ENCODE peak calls at places on chromosomes 4 and X, in six cellular contexts. I, G, C, V, B and J are unnamed samples. For H3K36me3, the result is how much of the 10 kb centered on the place peaks cover.

GRCh38 chrX:19085975-19086772 is 36.1 kb downstream of the ADGRG2 start:
- DNase-seq in B (no peak), C (no peak), G (no peak), I (no peak), V (peak), J (no peak)

GRCh38 chr4:52979020-52979419 is 116.9 kb downstream of the RASL11B start:
- DNase-seq in I (no peak), C (peak), B (no peak), V (no peak), G (no peak), J (no peak)

GRCh38 chr4:109079731-109080130 is 222.7 kb downstream of the COL25A1 start:
- DNase-seq in I (no peak), V (peak), G (no peak), C (no peak), B (no peak), J (no peak)

GRCh38 chr4:84964995-84965557 is 1.4 kb downstream of the WDFY3 start:
- DNase-seq in G (no peak), B (no peak), V (no peak), C (peak), I (no peak), J (no peak)

GRCh38 chrX:118655561-118656246 is 71.7 kb upstream of the IL13RA1 start:
- DNase-seq in G (no peak), V (peak), C (peak), B (no peak), I (no peak), J (no peak)

GRCh38 chrX:123060986-123061385 is 123.1 kb upstream of the GRIA3 start:
- DNase-seq in C (no peak), V (no peak), I (no peak), B (no peak), G (no peak), J (no peak)

GRCh38 chr4:185590982-185591381 is 55.7 kb upstream of the PDLIM3 start:
- DNase-seq in B (no peak), G (no peak), V (no peak), C (no peak), I (no peak), J (no peak)

GRCh38 chr4:40121515-40121914 is 64.9 kb downstream of the N4BP2 start:
- DNase-seq in V (peak), G (no peak), C (peak), B (no peak), I (peak), J (no peak)

GRCh38 chrX:130174051-130174704 is 2.4 kb downstream of the RAB33A start:
- DNase-seq in B (no peak), I (peak), C (peak), V (peak), G (no peak), J (no peak)

GRCh38 chrX:68584221-68584620 is 63.2 kb upstream of the STARD8 start:
- DNase-seq in V (no peak), G (no peak), I (no peak), B (no peak), C (no peak), J (no peak)

GRCh38 chr4:25069014-25069413 is 38.3 kb upstream of the LGI2 start:
- DNase-seq in C (no peak), I (no peak), G (no peak), B (no peak), V (no peak), J (no peak)

GRCh38 chrX:131237363-131237762 is 51.7 kb downstream of the IGSF1 start:
- DNase-seq in B (no peak), V (no peak), C (no peak), I (no peak), G (no peak), J (no peak)

GRCh38 chr4:26873391-26874026 is 12.9 kb downstream of the STIM2 start:
- DNase-seq in G (no peak), V (no peak), C (no peak), B (no peak), I (no peak), J (no peak)

GRCh38 chrX:129716507-129716906 is 22.3 kb upstream of the XPNPEP2 start:
- DNase-seq in V (no peak), G (no peak), I (no peak), C (no peak), B (no peak), J (no peak)

GRCh38 chr4:90543419-90544170 is 416.4 kb downstream of the CCSER1 start:
- DNase-seq in V (no peak), I (no peak), C (no peak), G (no peak), B (no peak), J (no peak)

GRCh38 chr4:108058685-108059440 is 69.2 kb downstream of the HADH start:
- DNase-seq in V (no peak), G (peak), I (no peak), C (peak), B (no peak), J (peak)

GRCh38 chrX:71291381-71291780 is 7.9 kb downstream of the NONO start:
- DNase-seq in B (no peak), I (no peak), G (no peak), V (no peak), C (no peak), J (no peak)

GRCh38 chrX:71298119-71298518 is 3.4 kb upstream of the ITGB1BP2 start:
- DNase-seq in B (no peak), G (no peak), V (no peak), C (no peak), I (no peak), J (no peak)

GRCh38 chrX:71296806-71297205 is 4.7 kb upstream of the ITGB1BP2 start:
- DNase-seq in I (no peak), B (no peak), C (no peak), V (no peak), G (no peak), J (no peak)

GRCh38 chrX:71292669-71293379 is 8.7 kb upstream of the ITGB1BP2 start:
- DNase-seq in C (peak), V (no peak), B (no peak), G (no peak), I (no peak), J (no peak)
- H3K36me3 ChIP-seq in C (under half), V (half or more), B (under half), G (half or more), I (half or more), J (under half)

DNA sequence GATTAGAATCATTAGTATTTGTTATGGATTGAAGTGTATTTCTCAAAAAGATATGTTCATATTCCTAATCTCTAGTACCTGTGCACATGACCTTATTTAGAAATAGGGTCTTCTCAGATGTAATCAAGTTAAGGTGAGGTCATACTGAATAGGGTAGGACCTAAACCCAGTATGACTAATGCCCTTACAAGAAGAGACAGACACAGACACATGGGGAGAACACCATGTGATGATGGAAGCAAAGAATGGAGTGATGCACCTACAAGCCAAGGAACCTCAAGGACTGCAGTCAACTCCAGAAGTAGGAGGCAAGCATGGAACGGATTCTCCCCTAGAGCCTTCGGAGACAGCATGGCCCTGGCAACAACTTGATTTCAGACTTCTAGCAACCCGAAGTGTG is 31.4 kb downstream of the OTUD4 start:
- DNase-seq in V (no peak), B (no peak), C (no peak), G (no peak), I (no peak), J (no peak)
- H3K36me3 ChIP-seq in V (under half), B (under half), C (half or more), G (half or more), I (half or more), J (under half)

GRCh38 chrX:154467556-154467955 is 9.5 kb downstream of the PLXNA3 start:
- DNase-seq in C (no peak), B (no peak), G (no peak), V (no peak), I (no peak), J (no peak)
- H3K36me3 ChIP-seq in C (under half), B (under half), G (under half), V (under half), I (half or more), J (under half)

DNA sequence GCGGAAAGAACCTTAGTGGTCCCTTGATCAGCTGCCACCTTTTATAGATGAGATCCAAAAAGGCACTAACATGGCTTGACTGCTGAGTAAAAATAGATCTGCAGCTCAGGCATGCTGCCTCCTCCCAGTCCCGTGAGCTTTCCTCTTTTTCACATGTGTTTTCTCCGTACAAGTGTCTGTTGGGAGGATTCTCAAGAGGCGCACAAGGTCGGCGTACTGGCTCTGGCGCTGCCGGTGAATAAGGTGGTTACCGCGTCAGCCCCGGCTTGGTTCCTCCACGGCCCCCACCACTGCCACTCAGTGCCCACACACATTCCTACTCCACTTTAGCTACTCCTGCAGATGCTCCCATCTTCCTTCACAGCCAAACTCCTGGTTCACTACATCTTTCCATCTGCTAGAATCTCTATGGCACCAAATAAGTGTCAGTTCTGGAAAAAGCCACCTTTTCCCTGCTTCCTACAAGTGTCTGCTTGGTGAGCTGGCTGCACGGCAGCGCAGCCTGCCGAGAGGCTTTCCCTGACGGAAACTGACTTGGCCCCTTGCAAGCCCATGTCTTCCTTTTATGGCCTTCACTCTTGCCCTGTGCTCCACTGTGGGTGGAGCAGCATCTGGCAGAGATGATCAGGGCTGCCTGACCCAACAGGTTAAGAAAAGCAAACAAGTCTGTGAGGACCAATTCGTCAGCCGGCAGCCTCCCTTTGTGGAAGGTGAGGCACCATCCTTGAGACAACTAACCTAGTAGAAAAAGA is 99.8 kb downstream of the KLHL8 start:
- DNase-seq in B (peak), V (no peak), G (peak), C (no peak), I (peak), J (peak)
- H3K36me3 ChIP-seq in B (under half), V (under half), G (under half), C (under half), I (half or more), J (under half)